ENCODE peak calls at places on chromosomes 7 and 10, in ten cellular contexts. X is OCI-LY7; H is thoracic aorta; E is prostate gland; C is lower leg skin; J is CD4-positive, alpha-beta T cell; L is HCT116; W is CD8-positive, alpha-beta T cell; Q is suprapubic skin; K is chondrocyte. G is an unnamed sample.

GRCh38 chr10:55183993-55184392 is 383.0 kb upstream of the PCDH15 start:
- DNase-seq in X (no peak), H (no peak), E (no peak), C (no peak), J (no peak), L (no peak), W (no peak), Q (no peak), K (no peak), G (no peak)

GRCh38 chr10:5977471-5978370 is at the start of gene IL15RA:
- DNase-seq in X (peak; percentile 81), H (peak; percentile 49), E (peak; percentile 53), C (peak; percentile 66), J (peak; percentile 80), L (peak; percentile 39), W (peak; percentile 86), Q (no peak), K (no peak), G (peak; percentile 55)

GRCh38 chr10:110569736-110570135 is 2.2 kb downstream of the SMC3 start:
- DNase-seq in X (no peak), H (no peak), E (no peak), C (no peak), J (no peak), L (no peak), W (no peak), Q (no peak), K (no peak), G (no peak)

GRCh38 chr10:93435621-93436385 is 46.3 kb downstream of the MYOF start:
- DNase-seq in X (no peak), H (no peak), E (no peak), C (no peak), J (no peak), L (no peak), W (no peak), Q (no peak), K (no peak), G (no peak)

GRCh38 chr7:37728747-37729146 is 45.2 kb downstream of the GPR141 start:
- DNase-seq in X (no peak), H (no peak), E (no peak), C (no peak), J (no peak), L (no peak), W (no peak), Q (no peak), K (no peak), G (no peak)

GRCh38 chr10:62652564-62652963 is 152.0 kb upstream of the ADO start:
- DNase-seq in X (peak; percentile 35), H (no peak), E (no peak), C (no peak), J (no peak), L (no peak), W (no peak), Q (no peak), K (no peak), G (no peak)

GRCh38 chr10:74292871-74293427 is 141.9 kb downstream of the ADK start:
- DNase-seq in X (no peak), H (no peak), E (no peak), C (no peak), J (no peak), L (peak; percentile 10), W (no peak), Q (no peak), K (no peak), G (no peak)

GRCh38 chr7:103573479-103574058 is 127.6 kb upstream of the SLC26A5 start:
- DNase-seq in X (peak; percentile 24), H (no peak), E (no peak), C (no peak), J (no peak), L (peak; percentile 18), W (no peak), Q (no peak), K (no peak), G (no peak)

GRCh38 chr7:108236681-108237415 is 106.7 kb upstream of the LAMB4 start:
- DNase-seq in X (no peak), H (no peak), E (no peak), C (no peak), J (no peak), L (no peak), W (no peak), Q (no peak), K (no peak), G (no peak)

GRCh38 chr7:21106296-21106732 is 319.6 kb upstream of the SP8 start:
- DNase-seq in X (no peak), H (no peak), E (no peak), C (no peak), J (no peak), L (no peak), W (no peak), Q (no peak), K (no peak), G (no peak)

GRCh38 chr7:154680894-154681659 is 321.8 kb downstream of the PAXIP1 start:
- DNase-seq in X (no peak), H (no peak), E (no peak), C (no peak), J (no peak), L (no peak), W (no peak), Q (no peak), K (no peak), G (no peak)

GRCh38 chr7:90629306-90629918 is 33.3 kb downstream of the CDK14 start:
- DNase-seq in X (peak; percentile 49), H (no peak), E (peak; percentile 34), C (no peak), J (no peak), L (peak; percentile 31), W (no peak), Q (no peak), K (no peak), G (peak; percentile 53)

GRCh38 chr10:86261933-86262665 is 104.5 kb downstream of the GRID1 start:
- DNase-seq in X (peak; percentile 76), H (no peak), E (peak; percentile 12), C (no peak), J (no peak), L (no peak), W (no peak), Q (peak; percentile 76), K (peak; percentile 77), G (peak; percentile 36)
- TF ChIP-seq CTCF in X (peak; percentile 78), H (no peak), E (no peak), C (no peak), J (no peak), L (peak; percentile 69), W (no peak), Q (peak; percentile 8), K (peak; percentile 32), G (no peak)

GRCh38 chr7:131425992-131426391 is 98.3 kb downstream of the MKLN1 start:
- DNase-seq in X (no peak), H (no peak), E (no peak), C (no peak), J (no peak), L (no peak), W (no peak), Q (no peak), K (no peak), G (no peak)

GRCh38 chr7:131424219-131424822 is 96.6 kb downstream of the MKLN1 start:
- DNase-seq in X (peak; percentile 64), H (no peak), E (no peak), C (no peak), J (no peak), L (peak; percentile 12), W (no peak), Q (no peak), K (no peak), G (no peak)
- TF ChIP-seq CTCF in X (peak; percentile 79), H (peak; percentile 51), E (no peak), C (peak; percentile 27), J (peak; percentile 64), L (peak; percentile 38), W (peak; percentile 74), Q (peak; percentile 39), K (peak; percentile 90), G (peak; percentile 60)

GRCh38 chr7:136179154-136179553 is 202.0 kb upstream of the MTPN start:
- DNase-seq in X (no peak), H (no peak), E (no peak), C (no peak), J (no peak), L (no peak), W (no peak), Q (no peak), K (no peak), G (no peak)

GRCh38 chr7:136184719-136185118 is 207.6 kb upstream of the MTPN start:
- DNase-seq in X (no peak), H (no peak), E (no peak), C (no peak), J (no peak), L (no peak), W (no peak), Q (no peak), K (no peak), G (no peak)

GRCh38 chr7:136179829-136180721 is 202.9 kb upstream of the MTPN start:
- DNase-seq in X (no peak), H (no peak), E (no peak), C (no peak), J (no peak), L (no peak), W (no peak), Q (no peak), K (no peak), G (no peak)

GRCh38 chr7:136180984-136181383 is 203.8 kb upstream of the MTPN start:
- DNase-seq in X (no peak), H (no peak), E (no peak), C (no peak), J (no peak), L (no peak), W (no peak), Q (no peak), K (no peak), G (no peak)

GRCh38 chr7:136183981-136184380 is 206.8 kb upstream of the MTPN start:
- DNase-seq in X (no peak), H (no peak), E (no peak), C (no peak), J (no peak), L (no peak), W (no peak), Q (no peak), K (no peak), G (peak; percentile 9)
- TF ChIP-seq CTCF in X (no peak), H (no peak), E (no peak), C (no peak), J (no peak), L (no peak), W (no peak), Q (no peak), K (peak; percentile 62), G (no peak)

GRCh38 chr10:126376956-126377355 is 11.3 kb downstream of the ADAM12 start:
- DNase-seq in X (no peak), H (no peak), E (no peak), C (no peak), J (no peak), L (no peak), W (no peak), Q (no peak), K (no peak), G (no peak)
- TF ChIP-seq CTCF in X (no peak), H (no peak), E (no peak), C (no peak), J (no peak), L (no peak), W (no peak), Q (no peak), K (no peak), G (no peak)